ENCODE peak calls at places on chromosomes 4 and X, in ten cellular contexts. J is endothelial cell; P is ELR; W is HT1080; D is naive thymus-derived CD8-positive, alpha-beta T cell; S is ascending aorta; H is H4; V is GOT3; K is NCI-H1436; Q is mucosa of gallbladder. G is an unnamed sample.

GRCh38 chrX:114134465-114134864 is 449.4 kb upstream of the HTR2C start:
- DNase-seq in J (no peak), P (peak), W (peak), D (no peak), S (no peak), H (peak), V (no peak), K (no peak), Q (no peak), G (no peak)

GRCh38 chrX:102514536-102514935 is 2.0 kb downstream of the TMSB15A start:
- DNase-seq in J (no peak), P (no peak), W (no peak), D (no peak), S (no peak), H (no peak), V (no peak), K (no peak), Q (no peak), G (no peak)

GRCh38 chr4:73726000-73726399 is 14.4 kb upstream of the CXCL8 start:
- DNase-seq in J (no peak), P (peak), W (peak), D (no peak), S (no peak), H (peak), V (no peak), K (no peak), Q (no peak), G (no peak)

GRCh38 chrX:1035206-1035605 is 177.2 kb downstream of the CRLF2 start:
- DNase-seq in J (no peak), P (no peak), W (no peak), D (no peak), S (no peak), H (no peak), V (no peak), K (no peak), Q (no peak), G (no peak)

GRCh38 chrX:135388841-135389240 is 32.9 kb upstream of the SMIM10L2A start:
- DNase-seq in J (no peak), P (no peak), W (no peak), D (no peak), S (no peak), H (no peak), V (no peak), K (no peak), Q (no peak), G (no peak)

GRCh38 chr4:110508827-110509446 is 33.0 kb downstream of the ENPEP start:
- DNase-seq in J (no peak), P (peak), W (peak), D (no peak), S (no peak), H (peak), V (no peak), K (no peak), Q (no peak), G (no peak)

GRCh38 chr4:8582016-8582415 is 1.8 kb downstream of the GPR78 start:
- DNase-seq in J (no peak), P (no peak), W (no peak), D (no peak), S (no peak), H (no peak), V (no peak), K (no peak), Q (no peak), G (no peak)

GRCh38 chr4:38675167-38676121 is 11.4 kb downstream of the KLF3 start:
- DNase-seq in J (peak), P (peak), W (peak), D (peak), S (no peak), H (peak), V (peak), K (peak), Q (peak), G (peak)

GRCh38 chr4:120877021-120877420 is 45.5 kb downstream of the PRDM5 start:
- DNase-seq in J (no peak), P (no peak), W (no peak), D (no peak), S (no peak), H (no peak), V (no peak), K (no peak), Q (no peak), G (no peak)

GRCh38 chr4:121195649-121196048 is 31.5 kb upstream of the TNIP3 start:
- DNase-seq in J (no peak), P (no peak), W (no peak), D (no peak), S (no peak), H (no peak), V (no peak), K (no peak), Q (no peak), G (no peak)

GRCh38 chr4:40189997-40190396 is 6.8 kb upstream of the RHOH start:
- DNase-seq in J (no peak), P (no peak), W (no peak), D (no peak), S (no peak), H (no peak), V (no peak), K (peak), Q (no peak), G (no peak)

GRCh38 chr4:116880625-116881024 is 204.8 kb downstream of the TRAM1L1 start:
- DNase-seq in J (no peak), P (no peak), W (no peak), D (no peak), S (no peak), H (no peak), V (no peak), K (no peak), Q (no peak), G (no peak)

GRCh38 chr4:30962949-30963348 is 242.8 kb downstream of the PCDH7 start:
- DNase-seq in J (no peak), P (no peak), W (no peak), D (no peak), S (no peak), H (no peak), V (no peak), K (no peak), Q (peak), G (no peak)

GRCh38 chr4:2337896-2338295 is 76.0 kb upstream of the MXD4 start:
- DNase-seq in J (peak), P (no peak), W (no peak), D (no peak), S (no peak), H (peak), V (no peak), K (no peak), Q (peak), G (no peak)

GRCh38 chr4:7694256-7694775 is 245.3 kb downstream of the AFAP1 start:
- DNase-seq in J (no peak), P (no peak), W (no peak), D (no peak), S (no peak), H (no peak), V (no peak), K (no peak), Q (no peak), G (no peak)

GRCh38 chr4:11021348-11021747 is 336.8 kb upstream of the CLNK start:
- DNase-seq in J (no peak), P (no peak), W (no peak), D (no peak), S (no peak), H (no peak), V (no peak), K (no peak), Q (no peak), G (no peak)

GRCh38 chrX:25941559-25942250 is 196.4 kb upstream of the MAGEB18 start:
- DNase-seq in J (no peak), P (no peak), W (peak), D (no peak), S (no peak), H (no peak), V (no peak), K (no peak), Q (no peak), G (no peak)

G was measured in naive thymus-derived CD4-positive, alpha-beta T cell.